ENCODE peak calls at places on chromosomes 2 and 18, in four cellular contexts. R, T, W and M are unnamed samples.

GRCh38 chr2:20617081-20617575 is 33.8 kb downstream of the HS1BP3 start:
- DNase-seq in R (no peak), T (no peak), W (no peak), M (no peak)

GRCh38 chr18:57803119-57803969 is at the start of gene ATP8B1:
- DNase-seq in R (peak), T (peak), W (no peak), M (peak)

GRCh38 chr2:182912518-182912915 is 46.1 kb upstream of the FRZB start:
- DNase-seq in W (no peak), T (no peak), R (no peak), M (no peak)

GRCh38 chr2:113965644-113966043 is 75.8 kb downstream of the ACTR3 start:
- DNase-seq in R (peak), T (no peak), W (no peak), M (no peak)

GRCh38 chr2:45968946-45969584 is 317.6 kb downstream of the PRKCE start:
- DNase-seq in T (no peak), R (peak), W (no peak), M (no peak)

GRCh38 chr2:177296047-177296446 is 31.5 kb upstream of the NFE2L2 start:
- DNase-seq in T (no peak), R (peak), W (no peak), M (no peak)

GRCh38 chr2:220033546-220033945 is 406.1 kb downstream of the SLC4A3 start:
- DNase-seq in R (no peak), T (no peak), W (no peak), M (no peak)

GRCh38 chr18:45359275-45360009 is 255.8 kb upstream of the SLC14A2 start:
- DNase-seq in T (no peak), W (no peak), R (no peak), M (no peak)

GRCh38 chr2:182077451-182078142 is 91.9 kb downstream of the PPP1R1C start:
- DNase-seq in W (no peak), T (no peak), R (peak), M (peak)

GRCh38 chr18:74868461-74868860 is 270.8 kb downstream of the ZNF407 start:
- DNase-seq in T (no peak), W (no peak), R (no peak), M (no peak)

GRCh38 chr18:6728809-6729246 is 688 bp upstream of the ARHGAP28 start:
- DNase-seq in T (no peak), R (no peak), W (no peak), M (no peak)

GRCh38 chr2:70362661-70363060 is 60.8 kb upstream of the FAM136A start:
- DNase-seq in W (no peak), T (no peak), R (no peak), M (no peak)

GRCh38 chr2:128724547-128724946 is 405.9 kb upstream of the HS6ST1 start:
- DNase-seq in R (no peak), W (no peak), T (no peak), M (no peak)

GRCh38 chr18:79399275-79400081 is 3.7 kb downstream of the NFATC1 start:
- DNase-seq in W (no peak), T (no peak), R (no peak), M (no peak)

GRCh38 chr18:76923485-76924085 is 101.2 kb downstream of the ZNF236 start:
- DNase-seq in R (peak), T (no peak), W (no peak), M (no peak)

GRCh38 chr2:128278979-128279378 is 39.7 kb downstream of the HS6ST1 start:
- DNase-seq in W (no peak), T (no peak), R (no peak), M (no peak)

GRCh38 chr18:79774111-79774510 is 23.6 kb upstream of the KCNG2 start:
- DNase-seq in W (no peak), R (no peak), T (no peak), M (no peak)

GRCh38 chr2:136407952-136408318 is 290.0 kb upstream of the CXCR4 start:
- DNase-seq in R (no peak), W (no peak), T (no peak), M (peak)

GRCh38 chr2:45804990-45805755 is 153.7 kb downstream of the PRKCE start:
- DNase-seq in T (no peak), R (no peak), W (no peak), M (no peak)

GRCh38 chr2:225512873-225513580 is 113.5 kb downstream of the NYAP2 start:
- DNase-seq in R (peak), W (no peak), T (no peak), M (no peak)

GRCh38 chr2:54455584-54456525 is at the start of gene SPTBN1:
- DNase-seq in R (peak), W (no peak), T (peak), M (no peak)